ENCODE peak calls at places on chromosomes 2 and 18, in four cellular contexts. One of them, this sample, is unnamed.

GRCh38 chr18:11951390-11951851 is 29.9 kb upstream of the IMPA2 start:
- DNase-seq in NCI-H2107: no peak
- DNase-seq in left lung: no peak
- DNase-seq in Calu3: no peak
- DNase-seq in this sample: no peak

GRCh38 chr2:134792147-134792546 is 46.3 kb upstream of the ACMSD start:
- DNase-seq in NCI-H2107: no peak
- DNase-seq in left lung: no peak
- DNase-seq in Calu3: no peak
- DNase-seq in this sample: no peak

GRCh38 chr2:77457665-77458064 is 64.5 kb downstream of the LRRTM4 start:
- DNase-seq in NCI-H2107: no peak
- DNase-seq in left lung: no peak
- DNase-seq in Calu3: no peak
- DNase-seq in this sample: no peak

GRCh38 chr2:205764502-205764815 is 82.2 kb downstream of the NRP2 start:
- DNase-seq in NCI-H2107: no peak
- DNase-seq in left lung: no peak
- DNase-seq in Calu3: no peak
- DNase-seq in this sample: no peak

GRCh38 chr2:66095820-66096219 is 339.1 kb upstream of the MEIS1 start:
- DNase-seq in NCI-H2107: no peak
- DNase-seq in left lung: no peak
- DNase-seq in Calu3: no peak
- DNase-seq in this sample: no peak

GRCh38 chr2:109054865-109055264 is 65.8 kb upstream of the EDAR start:
- DNase-seq in NCI-H2107: no peak
- DNase-seq in left lung: no peak
- DNase-seq in Calu3: no peak
- DNase-seq in this sample: no peak

GRCh38 chr18:76405761-76406356 is 89.2 kb downstream of the ZNF516 start:
- DNase-seq in NCI-H2107: no peak
- DNase-seq in left lung: peak; percentile 86
- DNase-seq in Calu3: peak; percentile 55
- DNase-seq in this sample: no peak

GRCh38 chr18:14978962-14979535 is 231.1 kb downstream of the ANKRD30B start:
- DNase-seq in NCI-H2107: no peak
- DNase-seq in left lung: no peak
- DNase-seq in Calu3: peak; percentile 66
- DNase-seq in this sample: no peak

GRCh38 chr2:196468394-196468793 is 171.1 kb upstream of the CCDC150 start:
- DNase-seq in NCI-H2107: no peak
- DNase-seq in left lung: no peak
- DNase-seq in Calu3: no peak
- DNase-seq in this sample: no peak

GRCh38 chr2:219285894-219286425 is 6.8 kb downstream of the DNAJB2 start:
- DNase-seq in NCI-H2107: no peak
- DNase-seq in left lung: no peak
- DNase-seq in Calu3: no peak
- DNase-seq in this sample: peak; percentile 84

GRCh38 chr2:161857936-161858335 is 216.1 kb downstream of the DPP4 start:
- DNase-seq in NCI-H2107: no peak
- DNase-seq in left lung: no peak
- DNase-seq in Calu3: no peak
- DNase-seq in this sample: no peak

GRCh38 chr2:24342110-24342910 is 18.0 kb downstream of the ITSN2 start:
- DNase-seq in NCI-H2107: no peak
- DNase-seq in left lung: no peak
- DNase-seq in Calu3: no peak
- DNase-seq in this sample: no peak

GRCh38 chr2:127820080-127820668 is 9.2 kb upstream of the WDR33 start:
- DNase-seq in NCI-H2107: no peak
- DNase-seq in left lung: no peak
- DNase-seq in Calu3: no peak
- DNase-seq in this sample: no peak

GRCh38 chr2:236088368-236089057 is 79.7 kb downstream of the GBX2 start:
- DNase-seq in NCI-H2107: no peak
- DNase-seq in left lung: no peak
- DNase-seq in Calu3: no peak
- DNase-seq in this sample: no peak

GRCh38 chr2:55384786-55385185 is 34.9 kb downstream of the CCDC88A start:
- DNase-seq in NCI-H2107: no peak
- DNase-seq in left lung: no peak
- DNase-seq in Calu3: no peak
- DNase-seq in this sample: no peak

GRCh38 chr18:59697236-59697932 is at the start of gene CCBE1:
- DNase-seq in NCI-H2107: peak; percentile 89
- DNase-seq in left lung: peak; percentile 89
- DNase-seq in Calu3: peak; percentile 82
- DNase-seq in this sample: peak; percentile 70

GRCh38 chr2:78418041-78418440 is 607.5 kb upstream of the REG3G start:
- DNase-seq in NCI-H2107: no peak
- DNase-seq in left lung: no peak
- DNase-seq in Calu3: no peak
- DNase-seq in this sample: no peak

GRCh38 chr2:241802806-241803318 is 6.1 kb upstream of the NEU4 start:
- DNase-seq in NCI-H2107: no peak
- DNase-seq in left lung: no peak
- DNase-seq in Calu3: no peak
- DNase-seq in this sample: no peak

GRCh38 chr2:107337209-107337898 is 451.4 kb upstream of the ST6GAL2 start:
- DNase-seq in NCI-H2107: no peak
- DNase-seq in left lung: no peak
- DNase-seq in Calu3: no peak
- DNase-seq in this sample: no peak

GRCh38 chr2:38702413-38702812 is 36.5 kb downstream of the GALM start:
- DNase-seq in NCI-H2107: no peak
- DNase-seq in left lung: no peak
- DNase-seq in Calu3: no peak
- DNase-seq in this sample: no peak

GRCh38 chr2:41222593-41222992 is 770.7 kb upstream of the SLC8A1 start:
- DNase-seq in NCI-H2107: no peak
- DNase-seq in left lung: no peak
- DNase-seq in Calu3: no peak
- DNase-seq in this sample: no peak

This sample was measured in RWPE2.